ENCODE peak calls at places on chromosomes 2 and 18, in four cellular contexts. N, S, H and P are unnamed samples.

GRCh38 chr2:227862227-227862740 is 9.1 kb upstream of the DAW1 start:
- DNase-seq in N (no peak), S (no peak), H (peak; percentile 36), P (no peak)

GRCh38 chr2:163884416-163884815 is 148.6 kb upstream of the FIGN start:
- DNase-seq in N (no peak), S (no peak), H (no peak), P (no peak)

GRCh38 chr18:904135-905090 is at the start of gene ADCYAP1:
- DNase-seq in N (no peak), S (peak; percentile 52), H (no peak), P (no peak)

GRCh38 chr2:138722316-138722715 is 57.9 kb downstream of the NXPH2 start:
- DNase-seq in N (no peak), S (no peak), H (peak; percentile 68), P (no peak)

GRCh38 chr2:208062113-208062512 is 36.8 kb upstream of the PLEKHM3 start:
- DNase-seq in N (no peak), S (no peak), H (peak; percentile 20), P (no peak)

GRCh38 chr2:116754371-116755101 is 1060.0 kb upstream of the DDX18 start:
- DNase-seq in N (no peak), S (no peak), H (peak; percentile 7), P (no peak)

GRCh38 chr2:55992465-55992864 is 68.9 kb upstream of the EFEMP1 start:
- DNase-seq in N (no peak), S (no peak), H (no peak), P (no peak)

GRCh38 chr18:7303306-7303705 is 72.4 kb downstream of the LRRC30 start:
- DNase-seq in N (no peak), S (no peak), H (no peak), P (no peak)

GRCh38 chr2:214706986-214707385 is 102.5 kb downstream of the BARD1 start:
- DNase-seq in N (no peak), S (no peak), H (no peak), P (no peak)

GRCh38 chr2:25420820-25421237 is 79.1 kb upstream of the DNMT3A start:
- DNase-seq in N (no peak), S (no peak), H (peak; percentile 35), P (no peak)

GRCh38 chr2:30732376-30732775 is 74.9 kb downstream of the CAPN13 start:
- DNase-seq in N (no peak), S (no peak), H (no peak), P (no peak)

GRCh38 chr2:1219901-1220691 is 193.2 kb upstream of the TPO start:
- DNase-seq in N (no peak), S (no peak), H (no peak), P (no peak)

GRCh38 chr18:54945726-54946125 is 13.5 kb downstream of the CCDC68 start:
- DNase-seq in N (no peak), S (no peak), H (no peak), P (no peak)

GRCh38 chr2:237091779-237092436 is 6.2 kb downstream of the COPS8 start:
- DNase-seq in N (no peak), S (no peak), H (no peak), P (no peak)

GRCh38 chr2:223967981-223968380 is 10.7 kb downstream of the MRPL44 start:
- DNase-seq in N (no peak), S (no peak), H (no peak), P (no peak)

GRCh38 chr2:102069311-102069974 is 73.1 kb upstream of the IL1R1 start:
- DNase-seq in N (no peak), S (no peak), H (no peak), P (no peak)

GRCh38 chr2:189179607-189179979 is at the start of gene COL5A2:
- DNase-seq in N (no peak), S (no peak), H (peak; percentile 36), P (no peak)

GRCh38 chr2:100984892-100985307 is 17.2 kb upstream of the RPL31 start:
- DNase-seq in N (peak; percentile 89), S (peak; percentile 88), H (peak; percentile 88), P (no peak)

GRCh38 chr18:59696311-59697235 is 650 bp downstream of the CCBE1 start:
- DNase-seq in N (no peak), S (peak; percentile 49), H (no peak), P (no peak)

GRCh38 chr2:9473985-9474360 is 378 bp upstream of the IAH1 start:
- DNase-seq in N (peak; percentile 90), S (peak; percentile 84), H (peak; percentile 64), P (no peak)

GRCh38 chr2:168645696-168646095 is 156.7 kb upstream of the NOSTRIN start:
- DNase-seq in N (no peak), S (no peak), H (no peak), P (no peak)

GRCh38 chr18:6943143-6943542 is 174.5 kb downstream of the LAMA1 start:
- DNase-seq in N (no peak), S (no peak), H (no peak), P (no peak)

GRCh38 chr2:127149384-127149783 is 42.4 kb upstream of the BIN1 start:
- DNase-seq in N (no peak), S (no peak), H (no peak), P (no peak)

GRCh38 chr2:128868686-128869551 is 550.3 kb upstream of the HS6ST1 start:
- DNase-seq in N (no peak), S (no peak), H (no peak), P (no peak)

GRCh38 chr2:234985608-234986115 is 33.8 kb downstream of the SH3BP4 start:
- DNase-seq in N (no peak), S (no peak), H (no peak), P (no peak)

GRCh38 chr2:21981127-21981526 is 857.4 kb downstream of the TDRD15 start:
- DNase-seq in N (no peak), S (no peak), H (no peak), P (no peak)

GRCh38 chr2:64260817-64261216 is 116.6 kb upstream of the PELI1 start:
- DNase-seq in N (no peak), S (no peak), H (peak; percentile 75), P (no peak)

GRCh38 chr18:59142274-59142673 is 2.6 kb downstream of the SEC11C start:
- DNase-seq in N (no peak), S (no peak), H (no peak), P (no peak)

GRCh38 chr2:118800736-118801135 is 46.7 kb downstream of the EN1 start:
- DNase-seq in N (no peak), S (no peak), H (no peak), P (no peak)

GRCh38 chr2:233853883-233854240 is 473 bp downstream of the HJURP start:
- DNase-seq in N (peak; percentile 45), S (no peak), H (no peak), P (no peak)

GRCh38 chr2:213229814-213230213 is 54.5 kb upstream of the SPAG16 start:
- DNase-seq in N (no peak), S (no peak), H (no peak), P (no peak)

GRCh38 chr2:11365096-11365856 is 20.8 kb upstream of the ROCK2 start:
- DNase-seq in N (no peak), S (no peak), H (no peak), P (no peak)